ENCODE peak calls at places on chromosome 1, in four cellular contexts. One of them, this sample, is unnamed.

GRCh38 chr1:240149488-240150094 is 57.9 kb downstream of the FMN2 start:
- DNase-seq in thoracic aorta: no peak
- DNase-seq in fibroblast of pulmonary artery: peak
- DNase-seq in small intestine: peak
- DNase-seq in this sample: no peak

GRCh38 chr1:54850082-54850730 is 36.8 kb downstream of the DHCR24 start:
- DNase-seq in thoracic aorta: no peak
- DNase-seq in fibroblast of pulmonary artery: no peak
- DNase-seq in small intestine: no peak
- DNase-seq in this sample: no peak

GRCh38 chr1:9413143-9413876 is 120.6 kb downstream of the SPSB1 start:
- DNase-seq in thoracic aorta: peak
- DNase-seq in fibroblast of pulmonary artery: peak
- DNase-seq in small intestine: peak
- DNase-seq in this sample: peak

GRCh38 chr1:181354865-181355264 is 128.5 kb upstream of the CACNA1E start:
- DNase-seq in thoracic aorta: no peak
- DNase-seq in fibroblast of pulmonary artery: no peak
- DNase-seq in small intestine: no peak
- DNase-seq in this sample: no peak

GRCh38 chr1:65491472-65491871 is 71.0 kb downstream of the LEPR start:
- DNase-seq in thoracic aorta: no peak
- DNase-seq in fibroblast of pulmonary artery: no peak
- DNase-seq in small intestine: no peak
- DNase-seq in this sample: no peak

GRCh38 chr1:93908394-93909145 is 660 bp downstream of the GCLM start:
- DNase-seq in thoracic aorta: peak
- DNase-seq in fibroblast of pulmonary artery: no peak
- DNase-seq in small intestine: peak
- DNase-seq in this sample: peak

GRCh38 chr1:245715970-245716369 is 561.2 kb downstream of the KIF26B start:
- DNase-seq in thoracic aorta: no peak
- DNase-seq in fibroblast of pulmonary artery: peak
- DNase-seq in small intestine: no peak
- DNase-seq in this sample: no peak

GRCh38 chr1:12662556-12662955 is 18.7 kb downstream of the AADACL4 start:
- DNase-seq in thoracic aorta: no peak
- DNase-seq in fibroblast of pulmonary artery: no peak
- DNase-seq in small intestine: no peak
- DNase-seq in this sample: no peak

GRCh38 chr1:109838838-109839240 is 71.8 kb upstream of the CSF1 start:
- DNase-seq in thoracic aorta: no peak
- DNase-seq in fibroblast of pulmonary artery: peak
- DNase-seq in small intestine: no peak
- DNase-seq in this sample: no peak

GRCh38 chr1:39142394-39143060 is 62.0 kb upstream of the MACF1 start:
- DNase-seq in thoracic aorta: no peak
- DNase-seq in fibroblast of pulmonary artery: no peak
- DNase-seq in small intestine: peak
- DNase-seq in this sample: no peak

GRCh38 chr1:53799141-53799540 is 39.0 kb downstream of the NDC1 start:
- DNase-seq in thoracic aorta: no peak
- DNase-seq in fibroblast of pulmonary artery: no peak
- DNase-seq in small intestine: no peak
- DNase-seq in this sample: no peak

DNA sequence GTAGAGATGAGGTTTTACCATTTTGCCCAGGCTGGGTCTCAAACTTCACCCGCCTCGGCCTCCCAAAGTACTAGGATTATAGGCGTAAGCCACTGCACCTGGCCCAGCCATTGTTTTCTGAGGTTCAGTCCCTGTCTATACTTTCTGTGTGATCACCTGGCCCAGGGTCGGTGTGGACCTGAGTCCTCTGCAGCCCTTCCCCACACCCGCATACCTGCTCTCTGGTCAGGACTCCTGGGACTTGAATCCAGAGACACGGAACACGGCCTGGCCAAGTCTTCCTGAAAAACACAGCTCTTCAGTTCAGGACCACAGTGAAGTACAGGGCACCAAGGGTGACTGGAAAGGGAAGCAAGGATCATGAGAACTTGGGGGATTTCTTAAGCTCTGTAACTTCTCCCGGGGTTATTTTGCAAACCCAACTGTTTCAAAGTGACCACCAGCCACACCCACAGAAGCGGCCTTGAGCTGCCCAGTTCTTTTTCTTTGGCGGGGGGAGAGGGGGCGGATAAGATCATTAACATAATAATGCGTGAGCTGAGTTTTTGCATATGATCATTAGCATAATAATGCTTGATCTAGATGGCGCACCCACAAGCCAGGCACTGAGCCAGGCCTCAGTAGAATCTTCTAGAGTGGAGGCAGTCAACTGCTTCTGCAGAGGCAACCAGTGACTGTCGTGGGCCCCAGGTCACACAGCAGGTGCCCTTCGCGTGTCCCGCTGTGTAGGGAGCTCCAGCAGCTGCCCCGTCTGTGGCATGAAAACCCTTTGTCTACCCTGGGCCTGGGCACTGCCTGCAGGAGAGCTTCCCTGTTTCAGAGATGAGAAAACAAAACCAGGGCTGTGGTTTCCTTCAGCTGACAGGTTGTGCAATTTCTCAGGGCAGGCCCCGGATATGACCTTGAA is 1.7 kb upstream of the NADK start:
- DNase-seq in thoracic aorta: no peak
- DNase-seq in fibroblast of pulmonary artery: peak
- DNase-seq in small intestine: peak
- DNase-seq in this sample: peak
- H3K4me3 ChIP-seq in thoracic aorta: peak
- H3K4me3 ChIP-seq in fibroblast of pulmonary artery: peak
- H3K4me3 ChIP-seq in small intestine: no peak
- H3K4me3 ChIP-seq in this sample: no peak

GRCh38 chr1:3066250-3066711 is 2.7 kb upstream of the PRDM16 start:
- DNase-seq in thoracic aorta: peak
- DNase-seq in fibroblast of pulmonary artery: no peak
- DNase-seq in small intestine: peak
- DNase-seq in this sample: peak

GRCh38 chr1:3064296-3064850 is 4.6 kb upstream of the PRDM16 start:
- DNase-seq in thoracic aorta: no peak
- DNase-seq in fibroblast of pulmonary artery: no peak
- DNase-seq in small intestine: no peak
- DNase-seq in this sample: no peak

GRCh38 chr1:3064901-3065300 is 4.1 kb upstream of the PRDM16 start:
- DNase-seq in thoracic aorta: no peak
- DNase-seq in fibroblast of pulmonary artery: no peak
- DNase-seq in small intestine: no peak
- DNase-seq in this sample: no peak

GRCh38 chr1:3065797-3066196 is 3.2 kb upstream of the PRDM16 start:
- DNase-seq in thoracic aorta: no peak
- DNase-seq in fibroblast of pulmonary artery: no peak
- DNase-seq in small intestine: no peak
- DNase-seq in this sample: no peak

GRCh38 chr1:3065396-3065795 is 3.6 kb upstream of the PRDM16 start:
- DNase-seq in thoracic aorta: no peak
- DNase-seq in fibroblast of pulmonary artery: no peak
- DNase-seq in small intestine: no peak
- DNase-seq in this sample: no peak
- H3K4me3 ChIP-seq in thoracic aorta: peak
- H3K4me3 ChIP-seq in fibroblast of pulmonary artery: no peak
- H3K4me3 ChIP-seq in small intestine: no peak
- H3K4me3 ChIP-seq in this sample: peak

DNA sequence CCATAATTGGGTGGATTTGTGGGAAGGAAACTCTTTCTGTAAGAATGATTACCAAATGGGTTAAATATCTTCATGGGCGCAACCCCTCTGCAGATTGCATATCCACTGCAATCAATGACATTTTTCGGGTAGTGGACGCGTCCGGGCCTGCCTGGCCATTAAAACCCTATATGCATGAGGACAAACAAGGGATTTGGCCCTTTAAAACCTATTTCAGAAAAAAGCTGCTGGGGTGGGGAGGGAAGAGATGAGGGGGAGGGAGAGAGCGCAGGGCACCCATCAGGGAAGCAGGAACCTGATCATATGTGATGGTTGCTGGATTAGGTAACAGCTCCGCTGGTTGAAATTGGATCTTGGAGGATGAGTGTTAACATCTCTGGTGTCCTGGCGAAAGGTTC is 228.8 kb downstream of the PBX1 start:
- DNase-seq in thoracic aorta: no peak
- DNase-seq in fibroblast of pulmonary artery: no peak
- DNase-seq in small intestine: no peak
- DNase-seq in this sample: no peak
- H3K4me3 ChIP-seq in thoracic aorta: no peak
- H3K4me3 ChIP-seq in fibroblast of pulmonary artery: no peak
- H3K4me3 ChIP-seq in small intestine: no peak
- H3K4me3 ChIP-seq in this sample: no peak

GRCh38 chr1:229506633-229507032 is 1.5 kb downstream of the NUP133 start:
- DNase-seq in thoracic aorta: no peak
- DNase-seq in fibroblast of pulmonary artery: no peak
- DNase-seq in small intestine: no peak
- DNase-seq in this sample: no peak
- H3K4me3 ChIP-seq in thoracic aorta: peak
- H3K4me3 ChIP-seq in fibroblast of pulmonary artery: no peak
- H3K4me3 ChIP-seq in small intestine: no peak
- H3K4me3 ChIP-seq in this sample: peak

DNA sequence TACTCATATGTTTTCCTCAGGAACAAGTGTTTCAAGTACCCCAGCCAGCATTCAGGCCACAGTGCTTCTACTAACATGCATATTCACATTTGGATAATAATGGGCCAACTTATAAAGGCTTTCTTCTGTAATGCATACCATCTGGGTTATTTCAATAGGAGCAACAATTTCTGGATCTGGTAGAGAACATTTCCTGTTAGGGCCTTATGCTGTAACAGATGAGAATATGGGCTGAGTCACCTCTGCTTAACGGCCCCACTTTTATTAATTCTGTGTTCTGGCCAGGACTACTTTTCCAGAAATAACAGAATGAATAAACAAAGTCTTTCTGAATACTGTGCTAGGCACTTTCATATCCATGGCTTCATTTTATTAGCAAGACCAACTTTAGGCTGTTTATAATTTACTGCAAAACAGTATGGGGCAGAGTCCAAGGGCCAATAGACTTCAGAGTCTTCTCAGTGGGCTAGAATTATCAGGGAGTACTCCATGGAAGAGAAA is 7.9 kb upstream of the SSX2IP start:
- DNase-seq in thoracic aorta: no peak
- DNase-seq in fibroblast of pulmonary artery: peak
- DNase-seq in small intestine: peak
- DNase-seq in this sample: no peak
- H3K4me3 ChIP-seq in thoracic aorta: peak
- H3K4me3 ChIP-seq in fibroblast of pulmonary artery: no peak
- H3K4me3 ChIP-seq in small intestine: no peak
- H3K4me3 ChIP-seq in this sample: peak

This sample was measured in tibial artery.